ENCODE peak calls at places on chromosomes 12 and 14, in ten cellular contexts. K, B, I, G, F, H, W, E, T and Z are unnamed samples.

GRCh38 chr14:61462566-61463195 is 141.3 kb downstream of the PRKCH start:
- DNase-seq in K (peak; percentile 95), B (peak; percentile 84), I (no peak), G (no peak), F (no peak), H (no peak), W (no peak), E (no peak), T (no peak), Z (no peak)

GRCh38 chr14:89327771-89328212 is 89.2 kb downstream of the FOXN3 start:
- DNase-seq in K (no peak), B (peak; percentile 67), I (no peak), G (no peak), F (no peak), H (no peak), W (no peak), E (no peak), T (no peak), Z (no peak)

GRCh38 chr12:4270016-4270669 is 3.4 kb upstream of the CCND2 start:
- DNase-seq in K (no peak), B (no peak), I (no peak), G (no peak), F (peak; percentile 66), H (no peak), W (peak; percentile 89), E (no peak), T (no peak), Z (no peak)

GRCh38 chr14:24695265-24696241 is 61.6 kb upstream of the GZMB start:
- DNase-seq in K (no peak), B (no peak), I (no peak), G (no peak), F (no peak), H (no peak), W (no peak), E (no peak), T (no peak), Z (no peak)

GRCh38 chr12:91819132-91819447 is 326.6 kb downstream of the BTG1 start:
- DNase-seq in K (no peak), B (no peak), I (no peak), G (no peak), F (no peak), H (peak; percentile 14), W (no peak), E (no peak), T (no peak), Z (no peak)

GRCh38 chr12:11650279-11650696 is 814 bp downstream of the ETV6 start:
- DNase-seq in K (no peak), B (no peak), I (peak; percentile 48), G (peak; percentile 26), F (peak; percentile 58), H (peak; percentile 37), W (no peak), E (peak; percentile 43), T (no peak), Z (no peak)

GRCh38 chr12:124386059-124386458 is 91.2 kb downstream of the RFLNA start:
- DNase-seq in K (peak; percentile 38), B (peak; percentile 67), I (peak; percentile 85), G (peak; percentile 76), F (no peak), H (peak; percentile 62), W (no peak), E (no peak), T (no peak), Z (no peak)

GRCh38 chr14:50396636-50397460 is at the start of gene CDKL1:
- DNase-seq in K (peak; percentile 83), B (peak; percentile 83), I (peak; percentile 78), G (peak; percentile 71), F (peak; percentile 78), H (peak; percentile 63), W (peak; percentile 91), E (peak; percentile 82), T (peak; percentile 80), Z (peak; percentile 74)

GRCh38 chr12:68240079-68240478 is 13.3 kb downstream of the IL22 start:
- DNase-seq in K (peak; percentile 82), B (peak; percentile 96), I (no peak), G (no peak), F (no peak), H (peak; percentile 14), W (no peak), E (no peak), T (no peak), Z (no peak)

GRCh38 chr14:63777024-63777423 is 49.2 kb upstream of the SGPP1 start:
- DNase-seq in K (peak; percentile 62), B (peak; percentile 66), I (no peak), G (no peak), F (no peak), H (no peak), W (no peak), E (no peak), T (no peak), Z (peak; percentile 54)

GRCh38 chr14:35374273-35374681 is 30.3 kb downstream of the NFKBIA start:
- DNase-seq in K (peak; percentile 99), B (peak; percentile 98), I (no peak), G (no peak), F (peak; percentile 54), H (peak; percentile 45), W (peak; percentile 33), E (no peak), T (peak; percentile 71), Z (no peak)

GRCh38 chr12:57049890-57050289 is at the start of gene MYO1A:
- DNase-seq in K (peak; percentile 25), B (peak; percentile 50), I (no peak), G (no peak), F (peak; percentile 76), H (no peak), W (no peak), E (no peak), T (no peak), Z (no peak)

GRCh38 chr14:22502007-22502406 is 87.0 kb downstream of the DAD1 start:
- DNase-seq in K (no peak), B (no peak), I (peak; percentile 54), G (peak; percentile 48), F (no peak), H (peak; percentile 58), W (no peak), E (no peak), T (no peak), Z (no peak)

GRCh38 chr12:62211510-62211909 is 48.7 kb upstream of the USP15 start:
- DNase-seq in K (peak; percentile 63), B (peak; percentile 33), I (no peak), G (no peak), F (no peak), H (no peak), W (no peak), E (no peak), T (no peak), Z (no peak)

GRCh38 chr14:61568572-61569011 is 126.7 kb upstream of the HIF1A start:
- DNase-seq in K (no peak), B (no peak), I (peak; percentile 58), G (peak; percentile 39), F (peak; percentile 69), H (no peak), W (peak; percentile 95), E (peak; percentile 78), T (peak; percentile 65), Z (no peak)

GRCh38 chr14:76701981-76702380 is 59.3 kb upstream of the VASH1 start:
- DNase-seq in K (no peak), B (no peak), I (peak; percentile 71), G (peak; percentile 65), F (no peak), H (peak; percentile 89), W (no peak), E (no peak), T (no peak), Z (no peak)

DNA sequence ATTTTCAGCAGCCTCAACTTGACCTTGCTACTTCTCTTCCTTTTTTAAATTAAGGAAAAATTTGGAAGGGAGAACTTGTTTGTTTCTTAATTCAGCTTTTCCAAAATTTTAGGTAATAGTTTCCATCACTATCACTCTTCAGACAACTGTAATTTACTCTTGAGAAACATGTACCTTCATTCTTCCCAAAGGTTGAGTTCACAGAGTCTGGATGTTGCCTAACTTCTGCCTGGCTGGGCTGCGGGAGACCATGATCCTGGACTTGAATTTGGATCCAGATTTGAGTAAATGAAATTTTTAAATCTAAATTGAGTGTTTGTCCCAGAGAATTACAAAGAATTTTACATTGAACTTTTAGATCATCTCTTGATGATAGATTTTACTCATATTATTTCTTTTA is 193.1 kb downstream of the CCDC91 start:
- DNase-seq in K (no peak), B (no peak), I (no peak), G (no peak), F (no peak), H (no peak), W (no peak), E (no peak), T (no peak), Z (no peak)
- H3K4me3 ChIP-seq in K (no peak overlapping the region), B (no peak overlapping the region), I (no peak overlapping the region), G (no peak overlapping the region), F (no peak overlapping the region), H (no peak overlapping the region), W (no peak overlapping the region), E (no peak overlapping the region), T (no peak overlapping the region), Z (no peak overlapping the region)

DNA sequence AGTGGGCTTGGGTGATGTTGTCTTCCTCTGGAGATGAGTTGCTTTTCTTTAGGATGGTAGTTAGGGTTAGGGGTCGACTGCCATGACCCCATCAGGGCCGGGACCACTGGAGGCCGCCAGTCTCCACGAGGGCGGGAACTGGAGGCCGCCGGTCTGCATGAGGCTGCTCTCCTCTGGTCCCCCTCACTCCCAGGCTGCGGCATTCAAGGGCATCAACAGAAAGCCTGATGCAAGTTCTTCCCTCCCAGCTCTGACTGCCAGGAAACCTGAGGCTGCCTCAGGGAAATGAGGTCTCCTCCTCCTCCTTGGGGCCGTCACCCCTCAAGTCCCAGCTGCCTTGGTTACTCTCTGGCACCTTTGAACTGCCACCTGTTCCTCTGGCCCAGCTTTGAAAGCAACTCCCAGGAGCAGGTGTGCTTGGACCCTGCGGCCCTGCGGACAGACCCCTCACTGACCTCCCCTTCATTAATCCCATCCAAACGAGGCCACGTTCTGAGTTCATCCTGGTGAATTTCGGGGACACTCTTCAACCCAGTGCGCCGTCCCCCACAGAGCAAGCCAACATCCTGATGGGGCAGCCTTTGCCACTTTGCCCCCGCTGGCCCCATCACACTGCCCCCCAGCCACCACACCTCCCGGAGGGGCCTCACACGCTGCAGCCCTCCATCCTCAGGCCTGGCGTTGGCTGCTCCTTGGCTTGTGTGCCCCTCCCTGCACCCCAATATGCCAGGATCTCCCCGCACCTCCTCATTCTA is 37.2 kb upstream of the FBRSL1 start:
- DNase-seq in K (no peak), B (no peak), I (no peak), G (no peak), F (no peak), H (peak; percentile 5), W (peak; percentile 69), E (no peak), T (no peak), Z (no peak)
- H3K27me3 ChIP-seq in K (peaks cover 9% of the 10 kb centered on the region), B (peaks cover 16% of the 10 kb centered on the region), I (no peaks in the 10 kb centered on the region), G (peaks cover 82% of the 10 kb centered on the region), F (peaks cover 38% of the 10 kb centered on the region), H (no peaks in the 10 kb centered on the region), W (no peaks in the 10 kb centered on the region), E (no peaks in the 10 kb centered on the region), T (peaks cover 48% of the 10 kb centered on the region), Z (no peaks in the 10 kb centered on the region)

GRCh38 chr14:104353921-104354701 is 215.7 kb downstream of the KIF26A start:
- DNase-seq in K (no peak), B (no peak), I (peak; percentile 69), G (no peak), F (peak; percentile 1), H (peak; percentile 61), W (peak; percentile 88), E (peak; percentile 15), T (peak; percentile 48), Z (no peak)
- H3K9me3 ChIP-seq in K (no peaks in the 10 kb centered on the region), B (no peaks in the 10 kb centered on the region), I (peaks cover 14% of the 10 kb centered on the region), G (peaks cover 18% of the 10 kb centered on the region), F (no peaks in the 10 kb centered on the region), H (no peaks in the 10 kb centered on the region), W (no peaks in the 10 kb centered on the region), E (no peaks in the 10 kb centered on the region), T (no peaks in the 10 kb centered on the region), Z (no peaks in the 10 kb centered on the region)

GRCh38 chr12:28192145-28192544 is 1.9 kb downstream of the CCDC91 start:
- DNase-seq in K (no peak), B (no peak), I (no peak), G (no peak), F (no peak), H (no peak), W (no peak), E (no peak), T (no peak), Z (no peak)
- H3K4me3 ChIP-seq in K (no peak overlapping the region), B (peak overlapping the region; percentile 81), I (no peak overlapping the region), G (no peak overlapping the region), F (no peak overlapping the region), H (no peak overlapping the region), W (no peak overlapping the region), E (peak overlapping the region; percentile 74), T (no peak overlapping the region), Z (no peak overlapping the region)